ENCODE peak calls at places on chromosome 2, in six cellular contexts. U is H1, M is HCT116, X is A549, E is IMR-90, J is GM12878. K is an unnamed sample.

GRCh38 chr2:54709341-54709809 is 14.1 kb upstream of the EML6 start:
- DNase-seq in X (no peak), M (no peak), E (no peak), U (no peak), J (no peak), K (no peak)

GRCh38 chr2:36515538-36515937 is 82.4 kb downstream of the FEZ2 start:
- DNase-seq in E (no peak), J (no peak), U (no peak), X (no peak), M (no peak), K (no peak)

GRCh38 chr2:241248897-241249296 is 60.4 kb downstream of the ANO7 start:
- DNase-seq in M (no peak), E (no peak), U (no peak), J (no peak), X (no peak), K (no peak)

GRCh38 chr2:16034151-16034974 is 94.0 kb downstream of the MYCN start:
- DNase-seq in U (peak), E (no peak), M (peak), X (peak), J (no peak), K (peak)

GRCh38 chr2:36770542-36771287 is 74.2 kb downstream of the VIT start:
- DNase-seq in U (peak), J (no peak), E (peak), M (peak), X (peak), K (peak)

GRCh38 chr2:240816584-240817495 is 3.2 kb downstream of the KIF1A start:
- DNase-seq in J (no peak), E (no peak), U (no peak), M (no peak), X (no peak), K (no peak)

GRCh38 chr2:69385443-69386151 is 1.4 kb downstream of the GFPT1 start:
- DNase-seq in M (peak), X (no peak), E (peak), J (no peak), U (no peak), K (no peak)

GRCh38 chr2:225270861-225271260 is 128.6 kb upstream of the NYAP2 start:
- DNase-seq in E (peak), J (peak), U (no peak), X (peak), M (peak), K (no peak)

GRCh38 chr2:1653956-1654695 is 90.2 kb downstream of the PXDN start:
- DNase-seq in U (no peak), X (no peak), M (no peak), J (no peak), E (peak), K (no peak)

GRCh38 chr2:189770590-189771322 is 8.2 kb upstream of the OSGEPL1 start:
- DNase-seq in U (no peak), J (no peak), M (no peak), E (no peak), X (no peak), K (no peak)

GRCh38 chr2:189772212-189772611 is 9.6 kb upstream of the OSGEPL1 start:
- DNase-seq in U (no peak), E (no peak), X (no peak), M (no peak), J (no peak), K (no peak)
- TF ChIP-seq CEBPB in U (no peak), E (no peak), X (no peak), M (no peak), J (no peak), K (no peak)

GRCh38 chr2:65416321-65416720 is 16.1 kb downstream of the SPRED2 start:
- DNase-seq in M (no peak), E (no peak), U (no peak), J (no peak), X (no peak), K (no peak)

GRCh38 chr2:65417509-65418085 is 14.8 kb downstream of the SPRED2 start:
- DNase-seq in J (no peak), M (no peak), X (no peak), U (no peak), E (no peak), K (no peak)

GRCh38 chr2:65415091-65415490 is 17.3 kb downstream of the SPRED2 start:
- DNase-seq in J (no peak), U (no peak), X (no peak), M (no peak), E (no peak), K (no peak)

GRCh38 chr2:65413610-65414009 is 18.8 kb downstream of the SPRED2 start:
- DNase-seq in X (no peak), M (no peak), U (no peak), J (no peak), E (peak), K (no peak)

DNA sequence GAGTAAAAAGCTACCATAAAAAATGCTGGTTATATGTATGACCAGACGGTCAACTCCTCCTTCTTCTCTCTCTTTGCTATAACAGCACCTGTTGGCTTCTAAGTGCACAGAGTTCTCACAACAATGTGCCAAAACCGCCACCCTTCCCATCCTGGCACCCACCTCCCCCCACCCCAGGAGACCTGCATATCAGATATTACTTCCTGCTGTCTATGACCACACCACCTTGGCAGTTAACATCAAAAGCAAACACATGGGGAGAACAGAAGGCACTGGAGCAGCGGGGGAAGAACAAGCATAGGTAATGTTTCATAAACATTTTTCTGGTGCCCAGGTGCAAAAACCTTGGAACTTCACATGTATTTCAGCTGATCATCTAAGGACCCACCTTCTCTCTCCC is 15.5 kb downstream of the SPRED2 start:
- DNase-seq in X (no peak), J (no peak), M (no peak), E (no peak), U (no peak), K (no peak)
- TF ChIP-seq CEBPB in X (no peak), J (no peak), M (no peak), E (no peak), U (no peak), K (no peak)

GRCh38 chr2:105553538-105554196 is 154.8 kb upstream of the FHL2 start:
- DNase-seq in E (peak), X (no peak), J (no peak), M (no peak), U (no peak), K (no peak)
- TF ChIP-seq CEBPB in E (no peak), X (no peak), J (no peak), M (no peak), U (no peak), K (no peak)

GRCh38 chr2:219057709-219058540 is 2.8 kb downstream of the IHH start:
- DNase-seq in J (no peak), X (no peak), E (peak), M (peak), U (peak), K (peak)

GRCh38 chr2:219058541-219059374 is 2.0 kb downstream of the IHH start:
- DNase-seq in J (no peak), X (no peak), M (no peak), U (peak), E (no peak), K (peak)

GRCh38 chr2:219060821-219061791 is at the start of gene IHH:
- DNase-seq in X (no peak), J (no peak), M (no peak), E (no peak), U (peak), K (no peak)

GRCh38 chr2:219059725-219060682 is 717 bp downstream of the IHH start:
- DNase-seq in J (no peak), M (no peak), X (no peak), E (no peak), U (peak), K (no peak)

GRCh38 chr2:219059375-219059724 is 1.4 kb downstream of the IHH start:
- DNase-seq in U (peak), E (no peak), M (no peak), X (no peak), J (no peak), K (no peak)
- TF ChIP-seq CEBPB in U (no peak), E (no peak), M (no peak), X (no peak), J (no peak), K (no peak)

GRCh38 chr2:46041434-46041833 is 255.8 kb upstream of the EPAS1 start:
- DNase-seq in U (no peak), J (no peak), M (no peak), X (no peak), E (peak), K (no peak)
- TF ChIP-seq CEBPB in U (no peak), J (no peak), M (no peak), X (no peak), E (no peak), K (no peak)

GRCh38 chr2:72144746-72145657 is 2.7 kb downstream of the CYP26B1 start:
- DNase-seq in U (peak), X (peak), E (no peak), M (peak), J (no peak), K (peak)
- TF ChIP-seq CEBPB in U (no peak), X (no peak), E (no peak), M (no peak), J (no peak), K (no peak)

K was measured in HepG2.